ENCODE peak calls at places on chromosomes 3 and 15, in four cellular contexts. N, U, A and I are unnamed samples.
A peak's percentile ranks its signal among the peaks of the same experiment; 100 is the strongest.

GRCh38 chr3:57026918-57027317 is 33.5 kb upstream of the SPATA12 start:
- DNase-seq in N (no peak), U (no peak), A (no peak), I (no peak)

GRCh38 chr3:59115355-59116136 is 65.7 kb upstream of the CFAP20DC start:
- DNase-seq in N (no peak), U (no peak), A (no peak), I (no peak)

GRCh38 chr3:25597535-25598101 is 67.1 kb downstream of the TOP2B start:
- DNase-seq in N (no peak), U (no peak), A (no peak), I (no peak)

GRCh38 chr3:179037361-179037760 is 34.2 kb downstream of the ZMAT3 start:
- DNase-seq in N (no peak), U (no peak), A (no peak), I (no peak)

GRCh38 chr3:31610700-31611275 is 78.1 kb downstream of the STT3B start:
- DNase-seq in N (no peak), U (peak; percentile 28), A (peak; percentile 23), I (no peak)

GRCh38 chr15:67547836-67548531 is 5.5 kb downstream of the MAP2K5 start:
- DNase-seq in N (no peak), U (no peak), A (no peak), I (no peak)

GRCh38 chr3:160921020-160921635 is 165.1 kb downstream of the PPM1L start:
- DNase-seq in N (peak; percentile 55), U (peak; percentile 64), A (peak; percentile 30), I (peak; percentile 20)

GRCh38 chr3:158091526-158091925 is 14.7 kb downstream of the SHOX2 start:
- DNase-seq in N (peak; percentile 18), U (no peak), A (peak; percentile 15), I (no peak)

GRCh38 chr3:13579089-13579488 is 30.2 kb downstream of the FBLN2 start:
- DNase-seq in N (no peak), U (no peak), A (no peak), I (no peak)

GRCh38 chr15:63038926-63039673 is 3.4 kb upstream of the TPM1 start:
- DNase-seq in N (no peak), U (no peak), A (no peak), I (no peak)

GRCh38 chr3:124075758-124076157 is 83.8 kb upstream of the ROPN1 start:
- DNase-seq in N (no peak), U (no peak), A (no peak), I (no peak)

GRCh38 chr15:31511707-31512310 is 185.2 kb downstream of the KLF13 start:
- DNase-seq in N (no peak), U (no peak), A (no peak), I (no peak)

GRCh38 chr15:39079296-39079834 is 501.5 kb upstream of the THBS1 start:
- DNase-seq in N (no peak), U (no peak), A (no peak), I (no peak)

GRCh38 chr3:162738778-162739177 is 1242.2 kb downstream of the OTOL1 start:
- DNase-seq in N (no peak), U (no peak), A (no peak), I (no peak)

GRCh38 chr3:191303596-191303995 is 25.6 kb upstream of the CCDC50 start:
- DNase-seq in N (no peak), U (no peak), A (no peak), I (no peak)

GRCh38 chr3:59920801-59921200 is 871.0 kb upstream of the CFAP20DC start:
- DNase-seq in N (no peak), U (no peak), A (no peak), I (no peak)

GRCh38 chr3:55461896-55462295 is 25.2 kb downstream of the WNT5A start:
- DNase-seq in N (no peak), U (no peak), A (no peak), I (no peak)

GRCh38 chr3:113948015-113948917 is 453 bp downstream of the ZDHHC23 start:
- DNase-seq in N (no peak), U (peak; percentile 55), A (peak; percentile 25), I (peak; percentile 75)

GRCh38 chr15:59817834-59818233 is 128.7 kb upstream of the BNIP2 start:
- DNase-seq in N (no peak), U (no peak), A (no peak), I (no peak)

GRCh38 chr15:94164202-94164807 is 67.1 kb upstream of the MCTP2 start:
- DNase-seq in N (peak; percentile 12), U (peak; percentile 60), A (peak; percentile 53), I (peak; percentile 67)

GRCh38 chr3:141933421-141934300 is 57.2 kb downstream of the ATP1B3 start:
- DNase-seq in N (no peak), U (no peak), A (no peak), I (no peak)

GRCh38 chr3:32857921-32858320 is 40.1 kb downstream of the TRIM71 start:
- DNase-seq in N (no peak), U (no peak), A (no peak), I (no peak)

GRCh38 chr3:32862247-32863013 is 44.6 kb downstream of the TRIM71 start:
- DNase-seq in N (no peak), U (no peak), A (no peak), I (no peak)

GRCh38 chr3:32860499-32860898 is 42.7 kb downstream of the TRIM71 start:
- DNase-seq in N (no peak), U (no peak), A (no peak), I (no peak)

GRCh38 chr3:32861681-32862080 is 43.9 kb downstream of the TRIM71 start:
- DNase-seq in N (no peak), U (no peak), A (no peak), I (no peak)

GRCh38 chr3:32859604-32860237 is 41.9 kb downstream of the TRIM71 start:
- DNase-seq in N (no peak), U (no peak), A (no peak), I (no peak)
- TF ChIP-seq ELF4 in N (no peak), U (no peak), A (no peak), I (no peak)

DNA sequence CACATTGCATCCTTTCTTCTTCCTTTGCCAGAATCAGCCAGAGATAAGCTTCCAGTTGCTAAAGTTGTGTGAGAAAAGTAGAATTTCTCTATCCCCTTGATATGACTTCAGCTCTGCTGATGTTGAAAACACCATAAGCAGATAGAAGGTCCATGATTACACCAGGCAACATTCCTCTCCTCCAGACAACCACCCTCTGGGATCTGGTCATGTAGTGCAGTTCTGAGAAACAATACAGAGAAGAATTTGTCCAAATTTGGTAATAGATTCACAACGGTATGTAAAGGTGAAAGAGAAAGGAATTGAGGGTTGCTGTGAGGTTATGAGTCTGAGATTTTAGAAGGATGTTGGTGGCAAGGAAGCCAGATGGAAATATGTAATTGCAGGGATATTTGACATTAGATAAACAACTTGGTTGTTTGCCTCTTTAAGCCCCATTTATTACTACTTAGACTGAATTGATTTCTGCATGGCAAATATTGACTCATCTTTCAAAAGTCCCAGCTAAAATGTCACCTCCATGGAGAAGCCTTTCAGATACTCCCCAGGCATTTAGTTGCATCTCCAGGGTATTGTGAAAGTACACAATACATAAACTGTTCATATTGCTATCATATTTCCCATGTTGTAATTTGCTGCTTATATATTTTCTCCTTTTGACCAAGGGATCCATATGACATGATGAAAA is 134.9 kb downstream of the GAP43 start:
- DNase-seq in N (no peak), U (no peak), A (peak; percentile 16), I (no peak)
- TF ChIP-seq ELF4 in N (no peak), U (no peak), A (no peak), I (no peak)

DNA sequence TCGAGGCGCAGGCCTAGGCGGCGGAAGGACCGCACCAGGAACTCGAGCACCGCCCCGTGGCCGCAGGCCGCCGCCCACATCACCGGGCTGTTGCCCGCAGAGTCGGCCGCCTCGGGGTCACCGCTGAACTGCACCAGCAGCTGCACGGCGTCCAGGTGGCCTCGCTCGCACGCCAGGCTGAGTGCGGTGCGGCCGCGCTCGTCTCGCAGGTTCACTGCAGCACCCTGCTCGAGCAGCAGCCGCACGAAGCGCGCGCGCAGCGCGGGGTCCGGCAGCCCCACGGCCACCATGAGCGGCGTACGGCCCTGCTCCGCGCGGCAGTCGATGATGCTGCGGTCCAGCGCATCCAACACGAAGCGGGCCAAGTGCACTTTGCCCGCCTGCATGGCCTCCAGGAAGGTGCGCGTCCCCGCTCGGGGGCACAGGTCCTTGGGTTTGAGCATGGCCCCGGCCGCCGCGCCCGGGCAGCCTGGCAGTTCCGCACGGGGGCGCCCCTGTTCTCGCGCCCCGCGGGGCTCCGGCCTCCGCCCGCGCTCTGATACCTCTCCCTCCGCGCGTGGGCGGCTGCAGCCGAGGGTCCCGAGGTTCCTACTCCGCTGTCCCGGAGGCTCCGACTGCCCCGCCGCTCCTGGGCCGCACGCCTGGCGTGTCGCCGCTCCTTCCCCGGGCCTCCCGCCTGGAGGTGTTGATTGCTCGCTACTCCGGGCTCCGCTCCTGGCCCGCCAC is 557 bp downstream of the ANKRD63 start:
- DNase-seq in N (peak; percentile 79), U (peak; percentile 50), A (peak; percentile 30), I (peak; percentile 68)
- TF ChIP-seq ELF4 in N (no peak), U (no peak), A (no peak), I (no peak)

GRCh38 chr3:23960649-23961048 is 15.6 kb downstream of the NR1D2 start:
- DNase-seq in N (no peak), U (no peak), A (no peak), I (no peak)
- TF ChIP-seq ELF4 in N (no peak), U (no peak), A (no peak), I (no peak)

DNA sequence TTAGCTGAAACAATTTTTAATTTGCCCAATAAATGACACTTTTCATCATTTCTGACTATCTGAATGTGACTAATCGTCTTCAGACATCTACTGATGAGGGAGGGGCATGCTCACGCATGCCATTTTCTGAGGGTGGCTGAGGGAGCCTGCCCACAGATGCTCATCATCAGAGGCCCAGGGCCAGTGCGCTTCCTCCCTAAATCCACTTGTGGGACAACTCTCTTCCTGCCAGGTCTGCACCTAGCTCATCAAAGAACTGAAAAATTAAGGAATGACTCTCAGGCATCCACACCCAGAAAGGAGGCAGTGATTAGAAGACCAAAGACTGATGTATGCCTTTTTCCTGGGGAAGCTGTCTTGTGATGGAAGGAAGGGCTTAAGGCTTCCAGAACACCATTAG is 22.8 kb downstream of the RTP3 start:
- DNase-seq in N (no peak), U (no peak), A (no peak), I (no peak)
- TF ChIP-seq ELF4 in N (no peak), U (no peak), A (no peak), I (no peak)

GRCh38 chr3:170056710-170057454 is 19.1 kb downstream of the GPR160 start:
- DNase-seq in N (no peak), U (no peak), A (no peak), I (no peak)
- TF ChIP-seq ELF4 in N (no peak), U (no peak), A (no peak), I (no peak)

DNA sequence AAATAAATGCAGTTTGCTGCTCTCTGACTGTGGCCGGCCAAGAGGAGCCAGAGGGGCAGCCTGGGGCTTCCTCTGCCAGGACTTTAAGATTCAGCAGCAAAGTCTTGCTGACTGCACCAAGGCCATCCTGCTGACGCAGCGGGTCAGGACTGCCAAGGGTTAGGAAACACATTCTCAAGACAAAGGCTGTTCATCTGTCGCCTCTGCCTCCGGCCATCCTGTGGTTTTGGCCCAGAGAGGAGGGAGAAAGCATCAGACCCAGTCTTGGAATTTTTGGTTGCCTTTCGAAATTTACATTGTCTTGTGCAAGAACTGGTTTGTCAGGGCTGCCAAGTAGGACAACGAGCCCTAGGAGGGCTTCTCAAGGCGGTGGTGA is 42.8 kb upstream of the RHO start:
- DNase-seq in N (no peak), U (no peak), A (no peak), I (no peak)
- TF ChIP-seq ELF4 in N (no peak), U (no peak), A (no peak), I (no peak)